ENCODE peak calls at places on chromosomes 2 and 18, in seven cellular contexts. W, K, T, H, J, F and S are unnamed samples.

GRCh38 chr2:205772983-205773382 is 90.7 kb downstream of the NRP2 start:
- DNase-seq in W (no peak), K (no peak), T (no peak), H (no peak), J (no peak), F (no peak), S (no peak)

GRCh38 chr2:166314022-166314759 is 61.6 kb downstream of the SCN9A start:
- DNase-seq in W (no peak), K (no peak), T (peak), H (no peak), J (peak), F (peak), S (no peak)

GRCh38 chr2:41836944-41837343 is 210.9 kb upstream of the PKDCC start:
- DNase-seq in W (no peak), K (no peak), T (peak), H (peak), J (no peak), F (peak), S (no peak)

GRCh38 chr2:37784071-37784758 is 112.8 kb upstream of the CDC42EP3 start:
- DNase-seq in W (no peak), K (peak), T (no peak), H (no peak), J (no peak), F (no peak), S (no peak)

GRCh38 chr18:68797901-68798300 is at the start of gene CCDC102B:
- DNase-seq in W (no peak), K (no peak), T (peak), H (no peak), J (peak), F (peak), S (no peak)

GRCh38 chr18:57743008-57743407 is 60.1 kb downstream of the ATP8B1 start:
- DNase-seq in W (no peak), K (no peak), T (peak), H (no peak), J (peak), F (peak), S (peak)

GRCh38 chr2:64989982-64990614 is 899 bp downstream of the SLC1A4 start:
- DNase-seq in W (no peak), K (peak), T (no peak), H (no peak), J (no peak), F (no peak), S (no peak)

GRCh38 chr18:59779979-59780378 is 82.8 kb upstream of the CCBE1 start:
- DNase-seq in W (no peak), K (no peak), T (peak), H (no peak), J (no peak), F (peak), S (no peak)

GRCh38 chr18:48002933-48003365 is 72.5 kb upstream of the SMAD2 start:
- DNase-seq in W (no peak), K (no peak), T (peak), H (peak), J (no peak), F (no peak), S (peak)

GRCh38 chr2:165239230-165239629 is at the start of gene SCN2A:
- DNase-seq in W (no peak), K (peak), T (peak), H (peak), J (peak), F (peak), S (peak)

GRCh38 chr18:7871560-7872456 is 304.7 kb downstream of the PTPRM start:
- DNase-seq in W (no peak), K (no peak), T (no peak), H (no peak), J (no peak), F (peak), S (no peak)

GRCh38 chr2:31239842-31240198 is 5.9 kb downstream of the EHD3 start:
- DNase-seq in W (no peak), K (no peak), T (peak), H (no peak), J (no peak), F (no peak), S (peak)

GRCh38 chr2:100275200-100275589 is 47.1 kb downstream of the LONRF2 start:
- DNase-seq in W (no peak), K (no peak), T (no peak), H (no peak), J (no peak), F (no peak), S (no peak)

GRCh38 chr2:158181171-158181570 is 79.5 kb downstream of the UPP2 start:
- DNase-seq in W (no peak), K (no peak), T (no peak), H (no peak), J (no peak), F (no peak), S (no peak)

GRCh38 chr2:73939419-73939818 is 12.7 kb downstream of the DGUOK start:
- DNase-seq in W (no peak), K (no peak), T (no peak), H (no peak), J (no peak), F (peak), S (no peak)

GRCh38 chr2:54456526-54457325 is 599 bp downstream of the SPTBN1 start:
- DNase-seq in W (no peak), K (peak), T (peak), H (no peak), J (no peak), F (peak), S (peak)

GRCh38 chr18:8797206-8797605 is 91.8 kb downstream of the MTCL1 start:
- DNase-seq in W (no peak), K (no peak), T (peak), H (no peak), J (no peak), F (no peak), S (peak)

GRCh38 chr2:44560961-44561360 is 199.2 kb downstream of the CAMKMT start:
- DNase-seq in W (no peak), K (no peak), T (no peak), H (no peak), J (no peak), F (peak), S (no peak)

GRCh38 chr2:143205106-143205764 is 76.0 kb downstream of the ARHGAP15 start:
- DNase-seq in W (no peak), K (peak), T (no peak), H (peak), J (no peak), F (peak), S (no peak)

GRCh38 chr2:165584126-165584525 is 114.6 kb downstream of the CSRNP3 start:
- DNase-seq in W (no peak), K (no peak), T (no peak), H (no peak), J (no peak), F (no peak), S (no peak)

GRCh38 chr2:17901246-17901645 is 22.8 kb downstream of the KCNS3 start:
- DNase-seq in W (no peak), K (peak), T (no peak), H (no peak), J (no peak), F (no peak), S (no peak)

GRCh38 chr2:234708717-234709116 is 211.8 kb upstream of the ARL4C start:
- DNase-seq in W (no peak), K (no peak), T (no peak), H (no peak), J (no peak), F (no peak), S (no peak)

GRCh38 chr2:239826786-239827510 is 198.2 kb downstream of the NDUFA10 start:
- DNase-seq in W (no peak), K (no peak), T (no peak), H (no peak), J (no peak), F (no peak), S (peak)

GRCh38 chr2:84856785-84857184 is 24.1 kb downstream of the TRABD2A start:
- DNase-seq in W (no peak), K (no peak), T (no peak), H (no peak), J (no peak), F (no peak), S (no peak)

GRCh38 chr18:47981320-47981719 is 50.9 kb upstream of the SMAD2 start:
- DNase-seq in W (no peak), K (peak), T (no peak), H (no peak), J (no peak), F (no peak), S (no peak)